ENCODE peak calls at places on chromosomes 2 and 18, in six cellular contexts. R, Z, B, D, N and H are unnamed samples.

GRCh38 chr18:72155327-72155726 is 388.8 kb downstream of the CBLN2 start:
- DNase-seq in R (no peak), N (no peak), D (no peak), B (no peak), Z (no peak), H (no peak)

GRCh38 chr2:70607121-70607551 is 53.5 kb upstream of the TGFA start:
- DNase-seq in D (no peak), Z (no peak), B (no peak), N (no peak), R (no peak), H (peak)

GRCh38 chr2:36587556-36587955 is 10.4 kb downstream of the FEZ2 start:
- DNase-seq in Z (no peak), D (no peak), B (no peak), N (no peak), R (no peak), H (no peak)

GRCh38 chr2:241413929-241414580 is 58.0 kb downstream of the FARP2 start:
- DNase-seq in B (no peak), N (no peak), D (no peak), R (no peak), Z (no peak), H (no peak)

GRCh38 chr2:72561621-72562318 is 264.1 kb downstream of the EXOC6B start:
- DNase-seq in D (no peak), R (no peak), B (peak), N (no peak), Z (no peak), H (no peak)

GRCh38 chr2:24874025-24874424 is 46.0 kb downstream of the ADCY3 start:
- DNase-seq in N (no peak), D (no peak), R (no peak), B (peak), Z (no peak), H (no peak)

GRCh38 chr2:188527701-188528100 is 236.0 kb downstream of the GULP1 start:
- DNase-seq in R (no peak), N (no peak), Z (no peak), B (peak), D (no peak), H (no peak)

GRCh38 chr2:54457326-54458023 is 1.3 kb downstream of the SPTBN1 start:
- DNase-seq in Z (peak), N (no peak), R (peak), B (peak), D (peak), H (peak)

GRCh38 chr2:213150315-213150951 is 979 bp downstream of the IKZF2 start:
- DNase-seq in D (no peak), Z (no peak), B (peak), R (peak), N (peak), H (peak)

GRCh38 chr2:159904127-159904564 is 106.1 kb upstream of the CD302 start:
- DNase-seq in D (no peak), N (peak), B (no peak), Z (no peak), R (peak), H (peak)

GRCh38 chr2:64327510-64328414 is 126.2 kb upstream of the LGALSL start:
- DNase-seq in N (peak), Z (no peak), B (no peak), R (peak), D (no peak), H (no peak)

GRCh38 chr2:221517362-221518121 is 54.6 kb downstream of the EPHA4 start:
- DNase-seq in R (peak), N (no peak), B (peak), D (peak), Z (no peak), H (peak)

GRCh38 chr2:36485521-36485920 is 112.4 kb downstream of the FEZ2 start:
- DNase-seq in R (no peak), N (peak), D (no peak), Z (no peak), B (peak), H (peak)

GRCh38 chr2:170997893-170998477 is 68.9 kb downstream of the GORASP2 start:
- DNase-seq in N (no peak), Z (no peak), D (no peak), B (no peak), R (no peak), H (no peak)

GRCh38 chr2:59206361-59206760 is 965.2 kb upstream of the FANCL start:
- DNase-seq in R (no peak), Z (no peak), D (no peak), N (no peak), B (no peak), H (no peak)

GRCh38 chr2:144514731-144515424 is 5.0 kb downstream of the ZEB2 start:
- DNase-seq in R (no peak), Z (no peak), B (peak), N (no peak), D (no peak), H (no peak)
- H3K4me3 ChIP-seq in R (no peak), Z (no peak), B (peak), N (peak), D (peak), H (peak)

GRCh38 chr2:44938287-44939073 is 3.0 kb upstream of the SIX3 start:
- DNase-seq in R (no peak), D (no peak), B (no peak), N (no peak), Z (no peak), H (no peak)
- H3K4me3 ChIP-seq in R (no peak), D (peak), B (peak), N (peak), Z (peak), H (no peak)

GRCh38 chr2:239002960-239003932 is 155.4 kb downstream of the TWIST2 start:
- DNase-seq in D (no peak), N (no peak), B (peak), Z (no peak), R (no peak), H (peak)
- H3K4me3 ChIP-seq in D (no peak), N (no peak), B (peak), Z (no peak), R (no peak), H (no peak)

DNA sequence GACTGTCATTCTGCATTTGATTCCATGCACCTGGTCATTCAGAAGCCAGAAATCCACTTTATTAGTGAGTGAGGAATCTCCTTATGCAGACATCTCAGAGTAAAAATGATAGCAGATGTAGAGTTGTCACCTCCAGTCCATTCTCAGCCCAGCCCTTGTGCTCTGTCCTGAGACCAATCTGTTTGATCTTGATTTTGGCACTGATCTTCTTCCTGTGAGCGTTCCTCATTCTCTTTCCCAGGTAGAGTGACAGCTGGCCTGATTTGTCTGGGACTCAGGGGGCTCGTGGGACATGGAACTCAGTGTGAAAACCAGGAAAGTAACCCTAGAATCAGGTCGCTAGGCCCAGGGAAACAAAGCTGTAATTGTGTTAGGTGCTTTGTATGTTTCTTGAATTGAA is 8.9 kb downstream of the ARHGAP25 start:
- DNase-seq in D (no peak), N (no peak), Z (no peak), R (no peak), B (no peak), H (no peak)
- H3K4me3 ChIP-seq in D (no peak), N (no peak), Z (no peak), R (peak), B (no peak), H (no peak)

DNA sequence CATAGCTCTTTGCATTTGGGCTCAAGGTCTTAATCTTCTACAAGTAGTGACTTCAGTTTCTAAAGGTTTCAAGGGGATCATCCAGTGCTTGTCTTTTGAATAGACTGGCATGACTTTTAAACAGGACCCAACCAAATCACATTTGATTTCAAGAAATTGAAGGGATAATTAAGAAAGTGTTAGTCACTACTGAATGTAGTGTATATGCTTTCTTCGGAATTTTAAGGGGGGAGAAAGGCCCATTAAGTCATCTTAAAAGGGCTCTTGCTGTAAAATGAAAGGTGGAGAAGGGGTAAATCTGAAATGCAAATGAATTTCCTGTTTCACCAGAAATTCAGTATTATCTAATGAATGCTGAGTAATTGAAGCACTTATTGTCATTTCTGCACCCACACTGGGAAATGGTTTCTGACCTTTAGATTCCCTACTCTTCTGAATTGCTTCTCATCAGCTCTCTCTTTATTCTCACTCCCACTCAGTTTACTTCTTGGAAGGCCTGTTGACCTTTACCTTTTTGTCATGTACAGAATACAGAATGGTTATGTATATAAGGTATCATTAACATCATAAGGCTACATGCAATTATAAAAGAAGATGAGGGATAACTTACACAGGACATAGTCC is 241.4 kb downstream of the SLC8A1 start:
- DNase-seq in B (no peak), N (no peak), Z (no peak), R (peak), D (no peak), H (no peak)
- H3K4me3 ChIP-seq in B (no peak), N (no peak), Z (no peak), R (no peak), D (no peak), H (no peak)

GRCh38 chr18:2316082-2316481 is 255.2 kb downstream of the METTL4 start:
- DNase-seq in R (no peak), N (no peak), Z (no peak), D (no peak), B (no peak), H (no peak)

GRCh38 chr18:2310824-2311349 is 260.4 kb downstream of the METTL4 start:
- DNase-seq in B (no peak), N (no peak), R (no peak), D (no peak), Z (no peak), H (no peak)

GRCh38 chr18:2312440-2312839 is 258.9 kb downstream of the METTL4 start:
- DNase-seq in N (no peak), R (no peak), D (no peak), B (no peak), Z (no peak), H (no peak)

GRCh38 chr18:2316686-2317308 is 254.5 kb downstream of the METTL4 start:
- DNase-seq in R (no peak), Z (no peak), N (no peak), B (no peak), D (peak), H (no peak)

DNA sequence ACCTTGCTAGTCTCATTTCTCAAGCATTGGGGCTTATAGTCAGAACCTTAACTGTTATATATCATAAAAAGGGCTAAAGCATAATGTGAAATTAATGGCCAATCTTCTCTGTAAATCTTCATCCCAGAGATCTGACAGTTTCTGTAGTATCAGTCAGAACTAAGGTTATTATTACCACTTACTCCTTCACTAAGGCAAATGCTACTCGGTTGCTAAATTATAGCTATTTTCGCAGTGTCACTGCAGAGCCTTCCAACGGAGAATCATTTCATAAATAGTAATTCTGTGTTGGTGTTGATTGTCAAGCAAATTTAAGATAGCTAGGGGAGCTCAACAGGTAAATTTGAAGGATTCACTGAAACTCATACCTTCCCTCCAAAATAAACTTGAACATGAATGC is 258.0 kb downstream of the METTL4 start:
- DNase-seq in N (no peak), R (no peak), B (no peak), Z (no peak), D (no peak), H (no peak)
- H3K4me3 ChIP-seq in N (no peak), R (no peak), B (no peak), Z (no peak), D (no peak), H (no peak)

GRCh38 chr2:176131617-176132396 is 2.3 kb downstream of the HOXD8 start:
- DNase-seq in N (no peak), R (no peak), D (no peak), Z (no peak), B (no peak), H (no peak)
- H3K4me3 ChIP-seq in N (no peak), R (peak), D (peak), Z (no peak), B (no peak), H (no peak)

DNA sequence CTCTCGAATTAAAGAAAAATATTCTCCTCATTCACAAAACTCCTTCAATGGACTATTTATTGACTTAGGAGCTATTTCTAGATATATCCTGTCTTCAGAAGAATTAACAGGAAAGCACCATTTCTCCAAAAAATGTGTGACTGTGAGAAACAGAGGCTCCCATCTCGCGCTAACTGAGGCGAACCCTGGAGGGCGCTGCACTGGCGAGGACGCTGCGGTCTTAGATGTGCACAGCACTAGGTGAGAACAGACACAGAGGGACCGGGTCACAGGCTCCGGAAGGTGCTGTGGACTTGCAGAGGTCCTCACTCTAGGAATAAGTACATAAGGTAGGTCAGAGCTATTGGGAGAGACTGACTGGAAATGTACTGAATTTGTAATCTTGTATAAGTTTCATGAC is 229.7 kb upstream of the SLC35G4 start:
- DNase-seq in D (no peak), B (no peak), Z (no peak), N (no peak), R (no peak), H (no peak)
- H3K4me3 ChIP-seq in D (no peak), B (no peak), Z (no peak), N (no peak), R (no peak), H (no peak)